ENCODE peak calls at places on chromosomes 2 and 18, in five cellular contexts. W is body of pancreas, A is fibroblast of the aortic adventitia, V is fibroblast of pulmonary artery, J is kidney. M is an unnamed sample.

GRCh38 chr18:13500891-13501887 is 225.2 kb downstream of the FAM210A start:
- DNase-seq in W (peak), A (peak), V (peak), J (no peak), M (no peak)

GRCh38 chr2:43576983-43577892 is 18.6 kb downstream of the THADA start:
- DNase-seq in W (peak), A (peak), V (peak), J (no peak), M (peak)

GRCh38 chr2:241500431-241500975 is 7.9 kb downstream of the STK25 start:
- DNase-seq in W (no peak), A (no peak), V (no peak), J (no peak), M (no peak)

GRCh38 chr2:393711-394696 is 106.1 kb upstream of the ALKAL2 start:
- DNase-seq in W (no peak), A (no peak), V (peak), J (peak), M (no peak)

GRCh38 chr18:22538463-22538862 is 120.7 kb upstream of the CTAGE1 start:
- DNase-seq in W (no peak), A (peak), V (no peak), J (no peak), M (no peak)

GRCh38 chr18:44683566-44683965 is 2.9 kb downstream of the SETBP1 start:
- DNase-seq in W (no peak), A (peak), V (no peak), J (no peak), M (no peak)

GRCh38 chr2:56130463-56131070 is 53.2 kb upstream of the CCDC85A start:
- DNase-seq in W (peak), A (peak), V (peak), J (no peak), M (peak)

GRCh38 chr18:36583155-36583745 is 245.6 kb downstream of the TPGS2 start:
- DNase-seq in W (no peak), A (no peak), V (peak), J (no peak), M (peak)

GRCh38 chr2:45132551-45132950 is 123.3 kb upstream of the SIX2 start:
- DNase-seq in W (no peak), A (no peak), V (no peak), J (no peak), M (peak)

GRCh38 chr18:78494686-78495085 is 484.9 kb upstream of the SALL3 start:
- DNase-seq in W (no peak), A (no peak), V (no peak), J (no peak), M (no peak)

GRCh38 chr2:24493713-24494112 is 2.7 kb downstream of the NCOA1 start:
- DNase-seq in W (no peak), A (peak), V (peak), J (no peak), M (no peak)

GRCh38 chr2:12330916-12331315 is 385.8 kb upstream of the TRIB2 start:
- DNase-seq in W (no peak), A (peak), V (peak), J (no peak), M (no peak)

GRCh38 chr2:60294901-60295590 is 258.4 kb downstream of the BCL11A start:
- DNase-seq in W (no peak), A (no peak), V (no peak), J (no peak), M (no peak)

GRCh38 chr2:27996156-27996920 is 105.8 kb downstream of the BABAM2 start:
- DNase-seq in W (no peak), A (no peak), V (no peak), J (no peak), M (no peak)

GRCh38 chr2:60641866-60642788 is 88.7 kb upstream of the BCL11A start:
- DNase-seq in W (peak), A (peak), V (peak), J (no peak), M (peak)

GRCh38 chr2:197360744-197361156 is 50.2 kb upstream of the ANKRD44 start:
- DNase-seq in W (no peak), A (peak), V (no peak), J (no peak), M (peak)

GRCh38 chr2:5908030-5908429 is 215.8 kb downstream of the SOX11 start:
- DNase-seq in W (no peak), A (no peak), V (no peak), J (no peak), M (no peak)

GRCh38 chr2:20583425-20583881 is 67.4 kb downstream of the HS1BP3 start:
- DNase-seq in W (no peak), A (no peak), V (no peak), J (peak), M (no peak)

GRCh38 chr2:112480540-112481049 is 1.4 kb upstream of the TTL start:
- DNase-seq in W (peak), A (no peak), V (no peak), J (no peak), M (peak)

DNA sequence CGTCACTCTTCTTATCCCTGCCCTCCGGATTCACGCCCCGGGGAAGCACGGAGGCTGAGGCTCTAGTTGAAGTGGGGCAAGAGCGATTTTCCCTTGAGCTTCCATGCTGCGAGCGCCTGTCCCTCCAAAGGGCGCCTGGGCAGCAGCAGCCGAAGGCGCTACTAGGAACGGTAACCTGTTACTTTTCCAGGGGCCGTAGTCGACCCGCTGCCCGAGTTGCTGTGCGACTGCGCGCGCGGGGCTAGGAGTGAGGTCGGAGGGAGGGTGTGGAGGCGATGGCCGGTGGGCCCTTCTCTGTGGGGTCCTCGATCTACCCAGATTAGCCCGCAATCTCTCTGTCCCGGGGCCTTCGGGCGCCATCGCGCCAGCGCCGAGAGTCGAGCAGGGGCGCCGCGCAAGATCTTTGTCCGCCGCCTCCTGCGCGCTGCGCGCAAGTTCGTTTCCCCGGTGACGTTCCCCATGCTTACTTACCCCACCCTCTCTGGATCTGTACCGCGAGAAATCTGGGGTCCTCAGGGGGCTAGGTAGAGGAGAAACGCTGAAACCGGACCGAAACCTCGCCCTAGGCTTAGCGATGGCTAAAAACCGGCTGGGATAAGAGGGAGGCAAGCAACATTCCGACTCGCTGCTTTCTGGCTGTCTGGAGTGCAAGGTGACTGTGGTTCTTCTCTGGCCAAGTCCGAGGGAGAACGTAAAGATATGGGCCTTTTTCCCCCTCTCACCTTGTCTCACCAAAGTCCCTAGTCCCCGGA is 736 bp downstream of the GAD1 start:
- DNase-seq in W (no peak), A (peak), V (peak), J (no peak), M (peak)
- H3K4me3 ChIP-seq in W (no peak), A (peak), V (no peak), J (peak), M (peak)

DNA sequence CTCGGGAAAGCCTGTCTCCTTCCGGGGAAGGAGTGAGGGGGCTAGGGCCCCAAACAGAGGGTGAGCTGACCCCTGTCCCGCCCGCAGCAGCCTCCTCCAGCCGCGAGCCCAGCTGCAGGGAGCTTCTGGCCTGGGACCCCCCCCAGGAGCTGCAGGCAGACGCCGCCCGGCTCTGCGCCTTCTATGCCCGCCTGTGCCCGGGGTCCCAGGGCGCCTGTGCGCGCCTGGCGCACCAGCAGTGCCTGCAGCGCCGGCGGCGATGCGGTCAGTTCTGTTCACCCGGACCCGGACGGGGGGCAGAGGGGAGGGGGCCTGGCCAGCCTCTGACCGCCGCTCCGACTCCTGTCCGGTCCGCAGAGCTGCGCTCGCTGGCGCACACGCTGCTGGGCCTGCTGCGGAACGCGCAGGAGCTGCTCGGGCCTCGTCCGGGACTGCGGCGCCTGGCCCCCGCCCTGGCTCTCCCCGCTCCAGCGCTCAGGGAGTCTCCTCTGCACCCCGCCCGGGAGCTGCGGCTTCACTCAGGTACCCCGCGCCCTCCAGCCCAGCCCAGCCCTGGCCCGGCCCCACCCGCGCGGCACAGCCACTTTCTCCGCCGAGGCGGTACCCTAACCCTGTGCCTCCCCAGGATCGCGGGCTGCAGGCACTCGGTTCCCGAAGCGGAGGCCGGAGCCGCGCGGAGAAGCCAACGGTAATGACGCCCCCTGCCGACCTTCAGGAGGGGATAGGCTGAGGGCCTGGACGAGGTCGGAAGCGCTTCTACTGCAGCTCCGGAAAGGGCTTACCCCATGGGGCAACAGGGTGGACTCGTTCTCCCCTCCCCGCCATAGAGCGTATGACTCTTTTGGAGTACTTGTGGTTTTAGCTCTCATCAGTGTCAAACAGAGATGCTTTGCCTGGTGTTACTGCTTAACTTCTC is 2.0 kb upstream of the CHRND start:
- DNase-seq in W (peak), A (peak), V (peak), J (no peak), M (peak)
- TF ChIP-seq CTCF in W (no peak), A (no peak), V (no peak), J (no peak), M (peak)

GRCh38 chr2:2014251-2014761 is 270.0 kb upstream of the PXDN start:
- DNase-seq in W (no peak), A (peak), V (peak), J (no peak), M (no peak)
- H3K4me3 ChIP-seq in W (no peak), A (no peak), V (no peak), J (no peak), M (no peak)

GRCh38 chr2:224595518-224595917 is 10.4 kb upstream of the CUL3 start:
- DNase-seq in W (no peak), A (no peak), V (no peak), J (no peak), M (no peak)

GRCh38 chr2:224594840-224595239 is 9.7 kb upstream of the CUL3 start:
- DNase-seq in W (no peak), A (no peak), V (no peak), J (no peak), M (no peak)

GRCh38 chr2:224596289-224596688 is 11.1 kb upstream of the CUL3 start:
- DNase-seq in W (no peak), A (no peak), V (no peak), J (no peak), M (peak)

GRCh38 chr2:224586127-224586702 is 1.1 kb upstream of the CUL3 start:
- DNase-seq in W (no peak), A (no peak), V (no peak), J (no peak), M (peak)

GRCh38 chr2:224591245-224591644 is 6.1 kb upstream of the CUL3 start:
- DNase-seq in W (no peak), A (no peak), V (no peak), J (no peak), M (no peak)
- TF ChIP-seq CTCF in W (no peak), A (no peak), V (no peak), J (no peak), M (no peak)

DNA sequence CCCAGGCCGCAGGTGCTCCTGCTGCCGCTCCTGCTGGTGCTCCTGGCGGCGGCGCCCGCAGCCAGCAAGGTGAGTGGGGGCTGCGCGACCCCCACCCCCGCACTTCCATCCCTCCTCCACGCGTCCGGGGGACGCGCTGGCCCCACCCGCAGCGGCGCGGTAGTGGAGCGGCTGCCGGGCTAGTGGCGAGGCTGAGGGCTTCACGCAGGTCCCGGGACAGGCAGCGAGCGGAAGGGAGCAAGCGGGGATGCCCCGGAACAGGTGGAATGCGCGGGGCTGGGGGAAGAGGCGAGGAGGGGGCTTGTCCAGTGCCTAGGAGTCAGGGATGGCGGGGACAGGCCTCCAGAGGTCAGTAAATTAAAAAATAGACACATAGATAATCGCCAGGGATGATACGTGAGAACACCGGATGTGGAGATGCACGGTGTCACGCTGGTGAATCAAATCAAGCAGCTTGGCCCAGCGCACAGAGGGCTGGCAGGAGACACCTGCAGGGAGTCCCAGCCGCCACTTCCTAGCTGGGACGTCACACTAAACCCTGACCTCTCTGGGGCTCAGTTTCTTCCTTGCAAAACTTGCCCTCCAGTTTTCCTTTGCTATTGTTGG is 424 bp downstream of the COL4A3 start:
- DNase-seq in W (peak), A (no peak), V (no peak), J (peak), M (peak)
- H3K4me3 ChIP-seq in W (peak), A (peak), V (peak), J (peak), M (peak)

M was measured in GM12865.